ENCODE peak calls at places on chromosomes 4 and X, in six cellular contexts. One of them, this sample, is unnamed.

GRCh38 chrX:132023896-132024386 is 839 bp downstream of the STK26 start:
- DNase-seq in endothelial cell: no peak
- DNase-seq in stimulated activated CD8-positive, alpha-beta memory T cell treated with anti-CD3 and anti-CD28 coated beads, Interleukin-4, amount 100 ng/mL, for 1 hour: no peak
- DNase-seq in fibroblast of lung: no peak
- DNase-seq in HT1080: peak; percentile 41
- DNase-seq in NCI-H460: no peak
- DNase-seq in this sample: no peak

GRCh38 chrX:69065451-69065850 is 99.8 kb downstream of the PJA1 start:
- DNase-seq in endothelial cell: no peak
- DNase-seq in stimulated activated CD8-positive, alpha-beta memory T cell treated with anti-CD3 and anti-CD28 coated beads, Interleukin-4, amount 100 ng/mL, for 1 hour: no peak
- DNase-seq in fibroblast of lung: peak; percentile 60
- DNase-seq in HT1080: peak; percentile 53
- DNase-seq in NCI-H460: no peak
- DNase-seq in this sample: peak; percentile 67

GRCh38 chr4:6343950-6344408 is 74.3 kb downstream of the WFS1 start:
- DNase-seq in endothelial cell: no peak
- DNase-seq in stimulated activated CD8-positive, alpha-beta memory T cell treated with anti-CD3 and anti-CD28 coated beads, Interleukin-4, amount 100 ng/mL, for 1 hour: no peak
- DNase-seq in fibroblast of lung: peak; percentile 82
- DNase-seq in HT1080: peak; percentile 91
- DNase-seq in NCI-H460: peak; percentile 61
- DNase-seq in this sample: no peak

GRCh38 chr4:139916041-139916440 is 237.9 kb downstream of the MAML3 start:
- DNase-seq in endothelial cell: no peak
- DNase-seq in stimulated activated CD8-positive, alpha-beta memory T cell treated with anti-CD3 and anti-CD28 coated beads, Interleukin-4, amount 100 ng/mL, for 1 hour: no peak
- DNase-seq in fibroblast of lung: peak; percentile 56
- DNase-seq in HT1080: no peak
- DNase-seq in NCI-H460: no peak
- DNase-seq in this sample: no peak

GRCh38 chr4:159071178-159071968 is 31.5 kb upstream of the RAPGEF2 start:
- DNase-seq in endothelial cell: no peak
- DNase-seq in stimulated activated CD8-positive, alpha-beta memory T cell treated with anti-CD3 and anti-CD28 coated beads, Interleukin-4, amount 100 ng/mL, for 1 hour: no peak
- DNase-seq in fibroblast of lung: peak; percentile 93
- DNase-seq in HT1080: peak; percentile 91
- DNase-seq in NCI-H460: no peak
- DNase-seq in this sample: no peak

GRCh38 chr4:6926081-6926480 is 16.5 kb downstream of the TBC1D14 start:
- DNase-seq in endothelial cell: no peak
- DNase-seq in stimulated activated CD8-positive, alpha-beta memory T cell treated with anti-CD3 and anti-CD28 coated beads, Interleukin-4, amount 100 ng/mL, for 1 hour: no peak
- DNase-seq in fibroblast of lung: no peak
- DNase-seq in HT1080: no peak
- DNase-seq in NCI-H460: no peak
- DNase-seq in this sample: no peak

GRCh38 chr4:71941001-71941400 is 90.8 kb upstream of the NPFFR2 start:
- DNase-seq in endothelial cell: peak; percentile 21
- DNase-seq in stimulated activated CD8-positive, alpha-beta memory T cell treated with anti-CD3 and anti-CD28 coated beads, Interleukin-4, amount 100 ng/mL, for 1 hour: no peak
- DNase-seq in fibroblast of lung: peak; percentile 19
- DNase-seq in HT1080: no peak
- DNase-seq in NCI-H460: peak; percentile 8
- DNase-seq in this sample: no peak

GRCh38 chr4:80619070-80619674 is 283.6 kb downstream of the CFAP299 start:
- DNase-seq in endothelial cell: peak; percentile 6
- DNase-seq in stimulated activated CD8-positive, alpha-beta memory T cell treated with anti-CD3 and anti-CD28 coated beads, Interleukin-4, amount 100 ng/mL, for 1 hour: no peak
- DNase-seq in fibroblast of lung: peak; percentile 5
- DNase-seq in HT1080: no peak
- DNase-seq in NCI-H460: no peak
- DNase-seq in this sample: no peak

GRCh38 chrX:123425471-123425870 is 241.4 kb downstream of the GRIA3 start:
- DNase-seq in endothelial cell: no peak
- DNase-seq in stimulated activated CD8-positive, alpha-beta memory T cell treated with anti-CD3 and anti-CD28 coated beads, Interleukin-4, amount 100 ng/mL, for 1 hour: no peak
- DNase-seq in fibroblast of lung: no peak
- DNase-seq in HT1080: no peak
- DNase-seq in NCI-H460: no peak
- DNase-seq in this sample: no peak

GRCh38 chr4:52996261-52997131 is 134.4 kb downstream of the RASL11B start:
- DNase-seq in endothelial cell: no peak
- DNase-seq in stimulated activated CD8-positive, alpha-beta memory T cell treated with anti-CD3 and anti-CD28 coated beads, Interleukin-4, amount 100 ng/mL, for 1 hour: no peak
- DNase-seq in fibroblast of lung: peak; percentile 64
- DNase-seq in HT1080: no peak
- DNase-seq in NCI-H460: no peak
- DNase-seq in this sample: no peak

GRCh38 chr4:102546635-102547034 is 45.5 kb downstream of the NFKB1 start:
- DNase-seq in endothelial cell: no peak
- DNase-seq in stimulated activated CD8-positive, alpha-beta memory T cell treated with anti-CD3 and anti-CD28 coated beads, Interleukin-4, amount 100 ng/mL, for 1 hour: no peak
- DNase-seq in fibroblast of lung: no peak
- DNase-seq in HT1080: no peak
- DNase-seq in NCI-H460: no peak
- DNase-seq in this sample: no peak

GRCh38 chr4:98000940-98001339 is 142.3 kb downstream of the STPG2 start:
- DNase-seq in endothelial cell: no peak
- DNase-seq in stimulated activated CD8-positive, alpha-beta memory T cell treated with anti-CD3 and anti-CD28 coated beads, Interleukin-4, amount 100 ng/mL, for 1 hour: no peak
- DNase-seq in fibroblast of lung: no peak
- DNase-seq in HT1080: no peak
- DNase-seq in NCI-H460: no peak
- DNase-seq in this sample: no peak

GRCh38 chrX:119686087-119686639 is 6.8 kb downstream of the SEPTIN6 start:
- DNase-seq in endothelial cell: no peak
- DNase-seq in stimulated activated CD8-positive, alpha-beta memory T cell treated with anti-CD3 and anti-CD28 coated beads, Interleukin-4, amount 100 ng/mL, for 1 hour: no peak
- DNase-seq in fibroblast of lung: no peak
- DNase-seq in HT1080: no peak
- DNase-seq in NCI-H460: no peak
- DNase-seq in this sample: no peak

GRCh38 chr4:82594466-82594865 is 32.7 kb upstream of the TMEM150C start:
- DNase-seq in endothelial cell: no peak
- DNase-seq in stimulated activated CD8-positive, alpha-beta memory T cell treated with anti-CD3 and anti-CD28 coated beads, Interleukin-4, amount 100 ng/mL, for 1 hour: no peak
- DNase-seq in fibroblast of lung: peak; percentile 30
- DNase-seq in HT1080: no peak
- DNase-seq in NCI-H460: no peak
- DNase-seq in this sample: no peak

GRCh38 chr4:168408620-168409019 is 71.7 kb downstream of the DDX60L start:
- DNase-seq in endothelial cell: no peak
- DNase-seq in stimulated activated CD8-positive, alpha-beta memory T cell treated with anti-CD3 and anti-CD28 coated beads, Interleukin-4, amount 100 ng/mL, for 1 hour: no peak
- DNase-seq in fibroblast of lung: peak; percentile 98
- DNase-seq in HT1080: peak; percentile 93
- DNase-seq in NCI-H460: peak; percentile 40
- DNase-seq in this sample: no peak

GRCh38 chr4:2368779-2369437 is 49.5 kb downstream of the ZFYVE28 start:
- DNase-seq in endothelial cell: no peak
- DNase-seq in stimulated activated CD8-positive, alpha-beta memory T cell treated with anti-CD3 and anti-CD28 coated beads, Interleukin-4, amount 100 ng/mL, for 1 hour: no peak
- DNase-seq in fibroblast of lung: no peak
- DNase-seq in HT1080: no peak
- DNase-seq in NCI-H460: no peak
- DNase-seq in this sample: no peak

GRCh38 chr4:40960926-40961325 is 211.2 kb downstream of the NSUN7 start:
- DNase-seq in endothelial cell: no peak
- DNase-seq in stimulated activated CD8-positive, alpha-beta memory T cell treated with anti-CD3 and anti-CD28 coated beads, Interleukin-4, amount 100 ng/mL, for 1 hour: no peak
- DNase-seq in fibroblast of lung: peak; percentile 49
- DNase-seq in HT1080: no peak
- DNase-seq in NCI-H460: no peak
- DNase-seq in this sample: no peak

GRCh38 chr4:159075531-159075932 is 27.3 kb upstream of the RAPGEF2 start:
- DNase-seq in endothelial cell: no peak
- DNase-seq in stimulated activated CD8-positive, alpha-beta memory T cell treated with anti-CD3 and anti-CD28 coated beads, Interleukin-4, amount 100 ng/mL, for 1 hour: no peak
- DNase-seq in fibroblast of lung: peak; percentile 45
- DNase-seq in HT1080: peak; percentile 29
- DNase-seq in NCI-H460: no peak
- DNase-seq in this sample: no peak

GRCh38 chr4:97404876-97405523 is 738.3 kb downstream of the STPG2 start:
- DNase-seq in endothelial cell: no peak
- DNase-seq in stimulated activated CD8-positive, alpha-beta memory T cell treated with anti-CD3 and anti-CD28 coated beads, Interleukin-4, amount 100 ng/mL, for 1 hour: no peak
- DNase-seq in fibroblast of lung: no peak
- DNase-seq in HT1080: peak; percentile 21
- DNase-seq in NCI-H460: no peak
- DNase-seq in this sample: no peak

GRCh38 chr4:113762061-113762850 is 718 bp upstream of the CAMK2D start:
- DNase-seq in endothelial cell: peak; percentile 96
- DNase-seq in stimulated activated CD8-positive, alpha-beta memory T cell treated with anti-CD3 and anti-CD28 coated beads, Interleukin-4, amount 100 ng/mL, for 1 hour: peak; percentile 98
- DNase-seq in fibroblast of lung: peak; percentile 99
- DNase-seq in HT1080: peak; percentile 96
- DNase-seq in NCI-H460: peak; percentile 98
- DNase-seq in this sample: peak; percentile 98

GRCh38 chrX:12955882-12956703 is 18.8 kb upstream of the TMSB4X start:
- DNase-seq in endothelial cell: no peak
- DNase-seq in stimulated activated CD8-positive, alpha-beta memory T cell treated with anti-CD3 and anti-CD28 coated beads, Interleukin-4, amount 100 ng/mL, for 1 hour: no peak
- DNase-seq in fibroblast of lung: peak; percentile 81
- DNase-seq in HT1080: peak; percentile 74
- DNase-seq in NCI-H460: peak; percentile 78
- DNase-seq in this sample: no peak

GRCh38 chrX:46376246-46376885 is 168.9 kb downstream of the ZNF674 start:
- DNase-seq in endothelial cell: peak; percentile 34
- DNase-seq in stimulated activated CD8-positive, alpha-beta memory T cell treated with anti-CD3 and anti-CD28 coated beads, Interleukin-4, amount 100 ng/mL, for 1 hour: no peak
- DNase-seq in fibroblast of lung: peak; percentile 56
- DNase-seq in HT1080: peak; percentile 67
- DNase-seq in NCI-H460: peak; percentile 41
- DNase-seq in this sample: no peak

GRCh38 chr4:72031868-72032619 is at the start of gene NPFFR2:
- DNase-seq in endothelial cell: peak; percentile 71
- DNase-seq in stimulated activated CD8-positive, alpha-beta memory T cell treated with anti-CD3 and anti-CD28 coated beads, Interleukin-4, amount 100 ng/mL, for 1 hour: no peak
- DNase-seq in fibroblast of lung: peak; percentile 71
- DNase-seq in HT1080: peak; percentile 72
- DNase-seq in NCI-H460: no peak
- DNase-seq in this sample: no peak

GRCh38 chr4:94995684-94996394 is 238.1 kb downstream of the BMPR1B start:
- DNase-seq in endothelial cell: no peak
- DNase-seq in stimulated activated CD8-positive, alpha-beta memory T cell treated with anti-CD3 and anti-CD28 coated beads, Interleukin-4, amount 100 ng/mL, for 1 hour: no peak
- DNase-seq in fibroblast of lung: peak; percentile 71
- DNase-seq in HT1080: no peak
- DNase-seq in NCI-H460: no peak
- DNase-seq in this sample: no peak

GRCh38 chr4:114019972-114020358 is 40.5 kb upstream of the ARSJ start:
- DNase-seq in endothelial cell: no peak
- DNase-seq in stimulated activated CD8-positive, alpha-beta memory T cell treated with anti-CD3 and anti-CD28 coated beads, Interleukin-4, amount 100 ng/mL, for 1 hour: no peak
- DNase-seq in fibroblast of lung: no peak
- DNase-seq in HT1080: no peak
- DNase-seq in NCI-H460: no peak
- DNase-seq in this sample: no peak

GRCh38 chr4:148415500-148415899 is 26.7 kb downstream of the NR3C2 start:
- DNase-seq in endothelial cell: no peak
- DNase-seq in stimulated activated CD8-positive, alpha-beta memory T cell treated with anti-CD3 and anti-CD28 coated beads, Interleukin-4, amount 100 ng/mL, for 1 hour: no peak
- DNase-seq in fibroblast of lung: peak; percentile 4
- DNase-seq in HT1080: peak; percentile 13
- DNase-seq in NCI-H460: peak; percentile 9
- DNase-seq in this sample: no peak

GRCh38 chrX:25015486-25016360 is at the start of gene ARX:
- DNase-seq in endothelial cell: peak; percentile 67
- DNase-seq in stimulated activated CD8-positive, alpha-beta memory T cell treated with anti-CD3 and anti-CD28 coated beads, Interleukin-4, amount 100 ng/mL, for 1 hour: no peak
- DNase-seq in fibroblast of lung: peak; percentile 53
- DNase-seq in HT1080: no peak
- DNase-seq in NCI-H460: peak; percentile 50
- DNase-seq in this sample: no peak

This sample was measured in mesenteric fat pad.